ENCODE peak calls at places on chromosomes 16 and 17, in seven cellular contexts. J, G, Q, D, X, C and N are unnamed samples. For H3K4me1, the result is how much of the 10 kb centered on the place peaks cover.

GRCh38 chr16:629289-630023 is 1.3 kb upstream of the WFIKKN1 start:
- DNase-seq in J (no peak), G (no peak), Q (peak), D (no peak), X (peak), C (no peak), N (no peak)

GRCh38 chr17:28812980-28813377 is 29.6 kb downstream of the FAM222B start:
- DNase-seq in J (no peak), G (no peak), Q (no peak), D (no peak), X (no peak), C (no peak), N (no peak)

GRCh38 chr16:89690392-89690901 is 4.0 kb downstream of the CDK10 start:
- DNase-seq in J (no peak), G (no peak), Q (no peak), D (no peak), X (no peak), C (no peak), N (no peak)

GRCh38 chr17:56679148-56679766 is 85.8 kb downstream of the NOG start:
- DNase-seq in J (peak), G (no peak), Q (no peak), D (no peak), X (peak), C (peak), N (no peak)

GRCh38 chr17:1830288-1830687 is 483 bp downstream of the RPA1 start:
- DNase-seq in J (peak), G (no peak), Q (no peak), D (no peak), X (peak), C (peak), N (no peak)

GRCh38 chr16:86834451-86835035 is 256.2 kb downstream of the FOXL1 start:
- DNase-seq in J (no peak), G (no peak), Q (no peak), D (no peak), X (peak), C (peak), N (no peak)

GRCh38 chr16:6602401-6602800 is 730.2 kb upstream of the RBFOX1 start:
- DNase-seq in J (no peak), G (no peak), Q (no peak), D (no peak), X (no peak), C (no peak), N (no peak)

GRCh38 chr17:13484020-13484419 is 117.7 kb downstream of the HS3ST3A1 start:
- DNase-seq in J (peak), G (no peak), Q (no peak), D (no peak), X (no peak), C (no peak), N (no peak)

GRCh38 chr16:17564856-17565255 is 94.1 kb upstream of the XYLT1 start:
- DNase-seq in J (no peak), G (no peak), Q (no peak), D (no peak), X (no peak), C (no peak), N (no peak)

DNA sequence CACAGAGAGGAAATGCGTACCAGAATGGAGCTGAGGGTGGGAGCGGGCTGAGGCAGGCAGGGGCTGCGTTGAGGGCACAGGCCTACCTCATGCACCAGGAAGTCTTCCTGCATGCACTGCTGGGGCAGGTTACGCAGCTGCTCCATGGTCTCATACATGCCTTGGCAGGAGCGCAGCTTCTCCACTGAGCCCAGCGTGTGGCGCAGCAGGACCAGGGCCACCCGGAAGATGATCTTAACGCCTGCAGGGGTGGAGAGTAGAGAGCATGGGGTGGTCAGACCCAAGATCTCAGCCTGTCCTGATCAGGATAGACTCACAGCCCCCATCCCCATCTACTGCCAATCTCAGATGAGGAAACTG is 3.4 kb upstream of the CD2BP2 start:
- DNase-seq in J (no peak), G (no peak), Q (no peak), D (no peak), X (no peak), C (no peak), N (no peak)
- H3K4me1 ChIP-seq in J (under half), G (under half), Q (under half), D (under half), X (under half), C (under half), N (under half)

GRCh38 chr16:56632160-56632847 is at the start of gene MT1M:
- DNase-seq in J (no peak), G (peak), Q (peak), D (no peak), X (peak), C (peak), N (peak)

GRCh38 chr16:56631832-56632159 is 663 bp upstream of the MT1M start:
- DNase-seq in J (no peak), G (no peak), Q (no peak), D (no peak), X (no peak), C (no peak), N (no peak)

GRCh38 chr16:56631197-56631596 is 1.3 kb upstream of the MT1M start:
- DNase-seq in J (no peak), G (no peak), Q (no peak), D (no peak), X (no peak), C (no peak), N (no peak)

GRCh38 chr16:56633535-56633934 is 1.1 kb downstream of the MT1M start:
- DNase-seq in J (no peak), G (no peak), Q (no peak), D (no peak), X (no peak), C (no peak), N (no peak)

GRCh38 chr16:56632848-56633365 is 448 bp downstream of the MT1M start:
- DNase-seq in J (no peak), G (no peak), Q (no peak), D (no peak), X (no peak), C (no peak), N (no peak)
- TF ChIP-seq CTCF in J (no peak), G (no peak), Q (no peak), D (no peak), X (no peak), C (no peak), N (no peak)

GRCh38 chr17:72592242-72592966 is 471.6 kb downstream of the SOX9 start:
- DNase-seq in J (peak), G (no peak), Q (no peak), D (peak), X (peak), C (peak), N (no peak)
- H3K27ac ChIP-seq in J (peak), G (no peak), Q (no peak), D (peak), X (no peak), C (no peak), N (no peak)

GRCh38 chr16:83978401-83978904 is 10.4 kb downstream of the NECAB2 start:
- DNase-seq in J (no peak), G (no peak), Q (no peak), D (no peak), X (no peak), C (no peak), N (no peak)
- H3K4me1 ChIP-seq in J (under half), G (under half), Q (under half), D (under half), X (under half), C (under half), N (under half)

GRCh38 chr17:70808596-70808995 is 639.3 kb downstream of the KCNJ2 start:
- DNase-seq in J (peak), G (no peak), Q (no peak), D (no peak), X (peak), C (no peak), N (no peak)
- TF ChIP-seq CTCF in J (peak), G (no peak), Q (no peak), D (no peak), X (peak), C (peak), N (no peak)

DNA sequence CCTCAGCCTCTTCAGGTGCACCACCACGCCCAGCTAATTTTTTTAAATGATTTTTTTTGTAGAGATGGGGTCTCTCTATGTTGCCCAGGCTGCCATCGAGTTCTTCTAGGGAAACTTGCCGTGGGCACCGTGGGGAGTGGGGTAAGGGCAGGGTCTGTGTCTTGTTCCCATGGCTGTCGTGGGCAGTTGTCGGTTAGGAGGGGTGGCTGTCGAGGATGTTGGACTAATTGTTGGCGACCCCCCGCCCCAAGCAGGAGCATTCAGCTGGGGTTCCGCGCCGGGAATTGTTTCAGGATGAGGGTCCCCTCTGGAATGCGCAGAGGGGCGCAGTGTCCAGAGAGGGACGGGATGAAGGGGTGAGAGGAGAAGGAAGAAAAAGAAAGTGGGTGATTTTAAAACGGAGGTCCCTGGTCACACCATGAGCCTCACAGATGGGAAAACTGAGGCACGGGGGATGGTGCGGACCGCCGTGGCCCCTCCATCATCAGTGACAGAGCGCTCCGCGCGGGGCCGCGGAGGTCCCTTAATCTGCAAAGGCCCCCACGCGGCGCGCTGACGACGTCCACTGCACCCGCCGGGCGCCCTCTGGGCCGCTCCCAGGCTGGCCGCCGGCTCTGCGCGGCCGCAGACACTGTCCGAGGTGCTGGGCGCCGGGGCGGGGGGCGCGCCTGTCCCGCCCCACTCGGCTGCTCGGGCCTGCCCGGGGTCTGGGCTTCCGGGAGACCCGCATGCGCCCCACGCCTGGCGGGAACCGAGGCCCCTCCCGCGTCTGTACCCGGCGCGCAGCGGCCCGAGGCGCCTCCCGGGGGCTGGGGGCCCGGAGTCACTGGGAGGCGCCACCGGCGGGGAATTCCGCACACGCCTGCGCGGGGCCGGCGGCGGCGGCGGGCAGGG is 763 bp upstream of the RNF213 start:
- DNase-seq in J (peak), G (peak), Q (peak), D (peak), X (peak), C (peak), N (peak)
- H3K27ac ChIP-seq in J (peak), G (peak), Q (peak), D (peak), X (no peak), C (peak), N (peak)

GRCh38 chr16:68287276-68288251 is 23.2 kb downstream of the SLC7A6OS start:
- DNase-seq in J (peak), G (peak), Q (no peak), D (peak), X (no peak), C (peak), N (peak)
- H3K4me1 ChIP-seq in J (under half), G (half or more), Q (under half), D (under half), X (under half), C (under half), N (half or more)